ENCODE peak calls at places on chromosome 7, in four cellular contexts. One of them, this sample, is unnamed.

GRCh38 chr7:151690597-151690996 is 170.9 kb upstream of the RHEB start:
- DNase-seq in K562: no peak
- DNase-seq in HepG2: no peak
- DNase-seq in GM12878: no peak
- DNase-seq in this sample: no peak

GRCh38 chr7:95772771-95773581 is 622 bp downstream of the DYNC1I1 start:
- DNase-seq in K562: no peak
- DNase-seq in HepG2: no peak
- DNase-seq in GM12878: no peak
- DNase-seq in this sample: no peak

GRCh38 chr7:151339651-151340377 is 1.8 kb upstream of the NUB1 start:
- DNase-seq in K562: no peak
- DNase-seq in HepG2: peak; percentile 45
- DNase-seq in GM12878: peak; percentile 69
- DNase-seq in this sample: no peak

GRCh38 chr7:151172273-151173141 is 5.0 kb upstream of the GBX1 start:
- DNase-seq in K562: peak; percentile 96
- DNase-seq in HepG2: peak; percentile 53
- DNase-seq in GM12878: no peak
- DNase-seq in this sample: peak; percentile 61

GRCh38 chr7:82945480-82945879 is 217.2 kb downstream of the PCLO start:
- DNase-seq in K562: no peak
- DNase-seq in HepG2: no peak
- DNase-seq in GM12878: no peak
- DNase-seq in this sample: no peak

GRCh38 chr7:108358553-108358952 is 97.7 kb downstream of the NRCAM start:
- DNase-seq in K562: no peak
- DNase-seq in HepG2: peak; percentile 98
- DNase-seq in GM12878: no peak
- DNase-seq in this sample: peak; percentile 29

GRCh38 chr7:70812511-70812910 is 319.4 kb upstream of the GALNT17 start:
- DNase-seq in K562: peak; percentile 4
- DNase-seq in HepG2: peak; percentile 17
- DNase-seq in GM12878: no peak
- DNase-seq in this sample: no peak

GRCh38 chr7:141073173-141073640 is 657 bp upstream of the TMEM178B start:
- DNase-seq in K562: no peak
- DNase-seq in HepG2: peak; percentile 3
- DNase-seq in GM12878: no peak
- DNase-seq in this sample: peak; percentile 20

GRCh38 chr7:134823400-134823799 is 44.0 kb downstream of the CALD1 start:
- DNase-seq in K562: no peak
- DNase-seq in HepG2: no peak
- DNase-seq in GM12878: no peak
- DNase-seq in this sample: no peak

GRCh38 chr7:117872565-117873055 is 631 bp downstream of the CTTNBP2 start:
- DNase-seq in K562: no peak
- DNase-seq in HepG2: no peak
- DNase-seq in GM12878: no peak
- DNase-seq in this sample: no peak

GRCh38 chr7:20348408-20348807 is 17.7 kb downstream of the ITGB8 start:
- DNase-seq in K562: no peak
- DNase-seq in HepG2: no peak
- DNase-seq in GM12878: no peak
- DNase-seq in this sample: no peak

GRCh38 chr7:128120976-128121490 is 89.8 kb upstream of the LRRC4 start:
- DNase-seq in K562: no peak
- DNase-seq in HepG2: no peak
- DNase-seq in GM12878: no peak
- DNase-seq in this sample: no peak

GRCh38 chr7:151451156-151451555 is 11.2 kb upstream of the CRYGN start:
- DNase-seq in K562: no peak
- DNase-seq in HepG2: no peak
- DNase-seq in GM12878: no peak
- DNase-seq in this sample: no peak

GRCh38 chr7:143255564-143255963 is 7.7 kb upstream of the GSTK1 start:
- DNase-seq in K562: no peak
- DNase-seq in HepG2: no peak
- DNase-seq in GM12878: no peak
- DNase-seq in this sample: no peak

GRCh38 chr7:36034020-36034419 is 119.0 kb upstream of the EEPD1 start:
- DNase-seq in K562: no peak
- DNase-seq in HepG2: no peak
- DNase-seq in GM12878: no peak
- DNase-seq in this sample: peak; percentile 41

GRCh38 chr7:25009271-25009670 is 29.3 kb upstream of the OSBPL3 start:
- DNase-seq in K562: no peak
- DNase-seq in HepG2: no peak
- DNase-seq in GM12878: no peak
- DNase-seq in this sample: peak; percentile 36

GRCh38 chr7:38656976-38657375 is 25.8 kb upstream of the AMPH start:
- DNase-seq in K562: no peak
- DNase-seq in HepG2: no peak
- DNase-seq in GM12878: no peak
- DNase-seq in this sample: no peak

GRCh38 chr7:41832936-41833335 is 130.0 kb upstream of the INHBA start:
- DNase-seq in K562: no peak
- DNase-seq in HepG2: no peak
- DNase-seq in GM12878: no peak
- DNase-seq in this sample: no peak

GRCh38 chr7:66699998-66700397 is 40.5 kb upstream of the RABGEF1 start:
- DNase-seq in K562: no peak
- DNase-seq in HepG2: no peak
- DNase-seq in GM12878: no peak
- DNase-seq in this sample: no peak

GRCh38 chr7:6403907-6404306 is 43.8 kb downstream of the DAGLB start:
- DNase-seq in K562: no peak
- DNase-seq in HepG2: no peak
- DNase-seq in GM12878: no peak
- DNase-seq in this sample: no peak

GRCh38 chr7:140901946-140902304 is 22.8 kb downstream of the BRAF start:
- DNase-seq in K562: no peak
- DNase-seq in HepG2: no peak
- DNase-seq in GM12878: no peak
- DNase-seq in this sample: no peak

GRCh38 chr7:41491752-41492405 is 211.0 kb downstream of the INHBA start:
- DNase-seq in K562: no peak
- DNase-seq in HepG2: no peak
- DNase-seq in GM12878: no peak
- DNase-seq in this sample: no peak

GRCh38 chr7:22668971-22669401 is 58.0 kb upstream of the IL6 start:
- DNase-seq in K562: no peak
- DNase-seq in HepG2: no peak
- DNase-seq in GM12878: no peak
- DNase-seq in this sample: no peak
- TF ChIP-seq RAD21 in K562: no peak
- TF ChIP-seq RAD21 in HepG2: no peak
- TF ChIP-seq RAD21 in GM12878: no peak
- TF ChIP-seq RAD21 in this sample: no peak

GRCh38 chr7:158802535-158803199 is 26.6 kb downstream of the ESYT2 start:
- DNase-seq in K562: no peak
- DNase-seq in HepG2: no peak
- DNase-seq in GM12878: no peak
- DNase-seq in this sample: peak; percentile 57
- TF ChIP-seq CHD4 in K562: no peak
- TF ChIP-seq CHD4 in HepG2: no peak
- TF ChIP-seq CHD4 in GM12878: no peak
- TF ChIP-seq CHD4 in this sample: no peak

DNA sequence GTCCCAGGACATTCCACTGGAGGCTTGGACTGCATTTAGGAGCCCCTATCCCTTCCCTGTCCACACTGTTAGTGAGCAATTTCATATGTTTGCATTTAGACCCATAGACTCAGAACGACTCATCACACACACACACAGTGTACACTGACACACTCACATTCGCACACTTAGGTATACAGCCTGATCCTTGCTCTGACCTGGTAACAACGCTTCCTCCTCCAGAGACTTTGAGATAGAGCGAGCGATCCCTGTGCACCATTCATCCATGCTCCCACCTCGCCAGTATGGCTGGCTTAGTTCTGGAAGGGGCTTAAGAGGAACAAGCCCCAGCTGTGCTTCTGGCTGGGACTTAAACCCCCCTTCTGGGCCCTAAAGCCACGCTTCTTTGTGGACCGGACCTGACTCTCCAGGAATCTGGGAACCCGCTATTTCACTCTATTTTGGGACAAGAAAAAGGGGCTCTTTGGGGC is 905 bp upstream of the HOXA13 start:
- DNase-seq in K562: no peak
- DNase-seq in HepG2: no peak
- DNase-seq in GM12878: no peak
- DNase-seq in this sample: no peak
- TF ChIP-seq RAD21 in K562: no peak
- TF ChIP-seq RAD21 in HepG2: no peak
- TF ChIP-seq RAD21 in GM12878: no peak
- TF ChIP-seq RAD21 in this sample: no peak

GRCh38 chr7:4683043-4683883 is 1.2 kb downstream of the FOXK1 start:
- DNase-seq in K562: peak; percentile 70
- DNase-seq in HepG2: no peak
- DNase-seq in GM12878: no peak
- DNase-seq in this sample: no peak
- TF ChIP-seq CHD4 in K562: peak; percentile 12
- TF ChIP-seq CHD4 in HepG2: no peak
- TF ChIP-seq CHD4 in GM12878: no peak
- TF ChIP-seq CHD4 in this sample: no peak

DNA sequence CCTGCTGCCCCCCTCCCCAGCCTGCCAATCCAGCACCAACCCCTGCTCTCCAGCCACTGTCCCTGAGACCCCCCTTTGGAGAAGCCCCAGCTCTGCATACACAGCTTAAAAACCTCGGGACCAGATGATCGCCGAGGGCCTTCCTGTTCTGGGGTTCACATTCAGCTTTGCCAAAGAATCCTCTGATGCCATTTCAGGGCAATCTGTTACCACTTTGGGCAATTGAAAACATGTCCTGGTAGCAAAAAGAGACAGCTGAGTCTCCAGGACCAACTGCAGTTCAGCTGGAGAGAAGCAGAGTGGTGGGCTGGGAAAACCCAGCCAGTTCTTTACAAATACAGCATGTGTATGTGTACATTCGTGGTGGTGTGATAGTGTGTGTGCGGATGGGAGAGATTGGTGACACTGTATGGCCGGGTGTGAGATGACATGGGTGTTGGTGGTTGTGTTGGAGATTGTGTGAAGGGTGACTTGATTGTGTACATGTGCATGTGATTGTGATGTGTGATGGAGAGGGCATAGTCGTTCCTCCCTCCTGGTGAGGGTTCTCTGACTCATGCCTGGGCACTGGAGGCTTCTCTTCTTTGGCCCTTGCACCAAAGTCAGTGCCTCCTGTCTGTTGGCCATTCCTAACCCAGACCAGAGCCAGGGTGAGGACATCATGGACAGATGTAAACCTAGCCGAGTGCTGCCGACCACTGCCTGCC is 48.5 kb upstream of the AQP1 start:
- DNase-seq in K562: no peak
- DNase-seq in HepG2: no peak
- DNase-seq in GM12878: no peak
- DNase-seq in this sample: no peak
- TF ChIP-seq RAD21 in K562: no peak
- TF ChIP-seq RAD21 in HepG2: no peak
- TF ChIP-seq RAD21 in GM12878: no peak
- TF ChIP-seq RAD21 in this sample: no peak

DNA sequence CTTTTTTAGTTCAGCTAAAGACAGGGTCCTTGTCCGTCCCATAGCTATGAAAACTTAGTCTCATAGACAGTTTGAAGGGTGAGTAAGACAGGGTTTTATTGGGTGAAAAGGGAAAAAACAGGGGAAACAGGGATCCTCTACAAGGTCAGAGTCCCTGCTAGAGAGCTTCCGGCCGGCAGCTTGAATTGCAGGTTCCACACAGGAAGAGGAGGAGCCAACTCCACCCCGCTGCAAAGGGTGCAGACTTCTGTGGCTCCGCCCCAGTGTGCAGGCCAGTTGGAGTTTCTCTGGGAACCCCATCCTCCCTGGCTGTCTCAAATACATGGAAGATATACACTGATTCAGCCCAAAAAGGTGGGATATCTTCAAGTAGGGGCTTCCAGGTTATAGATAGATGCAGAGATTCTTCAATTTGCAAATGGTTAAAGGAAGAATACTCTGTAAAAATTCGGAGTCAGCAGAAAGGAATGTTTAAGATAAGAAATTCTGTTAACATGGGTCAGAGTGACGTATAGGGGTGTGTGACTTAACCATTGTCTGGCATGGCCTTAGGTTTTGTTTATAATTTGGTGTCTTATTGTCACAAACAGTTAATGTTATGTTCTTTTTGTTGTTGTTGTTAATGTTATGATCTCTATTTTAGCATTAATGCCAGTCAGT is 34.6 kb upstream of the HECW1 start:
- DNase-seq in K562: peak; percentile 48
- DNase-seq in HepG2: peak; percentile 6
- DNase-seq in GM12878: no peak
- DNase-seq in this sample: no peak
- TF ChIP-seq CHD4 in K562: no peak
- TF ChIP-seq CHD4 in HepG2: no peak
- TF ChIP-seq CHD4 in GM12878: no peak
- TF ChIP-seq CHD4 in this sample: no peak

DNA sequence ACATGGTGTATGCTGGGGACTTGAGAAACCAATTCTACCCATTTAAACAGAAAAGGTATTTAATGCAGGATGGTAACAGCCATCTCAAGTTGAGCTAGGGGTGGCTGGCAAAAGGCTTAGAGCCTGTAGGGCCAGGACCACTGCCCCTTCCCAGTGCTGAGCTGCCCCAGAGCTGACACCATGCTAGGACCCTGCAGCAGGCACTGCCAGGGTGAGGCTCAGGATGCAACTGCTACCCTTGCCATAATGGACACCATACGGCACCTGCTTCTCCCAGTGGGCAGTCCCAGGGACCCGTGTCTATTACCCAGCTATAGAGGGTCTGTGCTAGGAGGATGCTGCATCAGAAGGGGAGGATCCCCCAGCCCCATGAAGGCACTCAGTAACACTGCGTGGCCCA is 160.7 kb upstream of the ADCY1 start:
- DNase-seq in K562: no peak
- DNase-seq in HepG2: no peak
- DNase-seq in GM12878: no peak
- DNase-seq in this sample: no peak
- TF ChIP-seq RAD21 in K562: no peak
- TF ChIP-seq RAD21 in HepG2: no peak
- TF ChIP-seq RAD21 in GM12878: no peak
- TF ChIP-seq RAD21 in this sample: no peak

GRCh38 chr7:79770053-79770452 is 316.6 kb upstream of the MAGI2 start:
- DNase-seq in K562: no peak
- DNase-seq in HepG2: no peak
- DNase-seq in GM12878: no peak
- DNase-seq in this sample: no peak
- TF ChIP-seq CHD4 in K562: no peak
- TF ChIP-seq CHD4 in HepG2: no peak
- TF ChIP-seq CHD4 in GM12878: no peak
- TF ChIP-seq CHD4 in this sample: no peak

DNA sequence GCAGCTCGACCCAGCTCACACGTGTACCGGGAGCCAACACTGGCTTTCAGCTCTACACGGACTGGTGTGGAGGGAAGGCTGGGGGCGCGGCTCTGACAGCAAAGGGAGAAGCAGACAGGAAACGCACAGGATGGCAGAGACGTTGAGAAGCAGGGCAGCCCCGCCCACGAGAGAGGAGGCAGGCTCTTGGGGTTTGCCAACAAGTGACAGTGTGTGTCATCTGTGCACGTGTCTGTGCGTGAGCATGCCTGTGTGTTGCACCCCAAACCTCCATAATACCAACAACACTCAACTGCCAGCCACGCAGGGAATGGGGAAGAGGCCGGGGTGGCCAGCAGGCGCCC is 64.4 kb upstream of the PDGFA start:
- DNase-seq in K562: no peak
- DNase-seq in HepG2: no peak
- DNase-seq in GM12878: no peak
- DNase-seq in this sample: no peak
- TF ChIP-seq RAD21 in K562: no peak
- TF ChIP-seq RAD21 in HepG2: no peak
- TF ChIP-seq RAD21 in GM12878: no peak
- TF ChIP-seq RAD21 in this sample: no peak